ENCODE peak calls at places on chromosome 20, in ten cellular contexts. F is activated gamma-delta T cell treated with Interleukin-2 at 50 U/mL for 16 hours; U is NAMALWA; W is hippocampal formation; Y is cardiac fibroblast; P is lung; I is heart left ventricle; A is stimulated activated naive CD8-positive, alpha-beta T cell treated with anti-CD3 and anti-CD28 coated beads, Interleukin-15, Interleukin-2, amounts not matched to agents 100 U/mL and 50 U/mL, for 24 hours; L is effector CD4-positive, alpha-beta T cell; M is WERI-Rb-1. Z is an unnamed sample.

GRCh38 chr20:43323592-43323991 is 133.9 kb upstream of the PTPRT start:
- DNase-seq in Y (no peak), M (no peak), F (no peak), U (no peak), I (no peak), L (no peak), P (no peak), W (no peak), A (no peak), Z (no peak)

GRCh38 chr20:47770931-47771330 is 14.3 kb downstream of the SULF2 start:
- DNase-seq in I (peak; percentile 72), W (no peak), U (no peak), A (no peak), Y (no peak), F (no peak), P (no peak), L (no peak), M (no peak), Z (no peak)

GRCh38 chr20:32484221-32485125 is 100.7 kb downstream of the NOL4L start:
- DNase-seq in L (peak; percentile 27), Y (no peak), I (no peak), F (peak; percentile 36), W (no peak), U (peak; percentile 46), P (no peak), A (peak; percentile 51), M (peak; percentile 66), Z (no peak)

GRCh38 chr20:43682446-43682845 is 15.5 kb downstream of the MYBL2 start:
- DNase-seq in Y (no peak), P (no peak), U (no peak), I (no peak), A (no peak), F (no peak), W (no peak), L (no peak), M (no peak), Z (no peak)

GRCh38 chr20:10970109-10970508 is 296.3 kb upstream of the JAG1 start:
- DNase-seq in U (no peak), P (no peak), Y (peak; percentile 30), W (no peak), L (no peak), A (no peak), F (no peak), I (no peak), M (no peak), Z (peak; percentile 60)

GRCh38 chr20:57473246-57474042 is 51.5 kb downstream of the CTCFL start:
- DNase-seq in W (peak; percentile 14), L (no peak), P (peak; percentile 47), F (peak; percentile 23), M (no peak), U (peak; percentile 70), Y (peak; percentile 29), A (peak; percentile 31), I (peak; percentile 65), Z (no peak)

GRCh38 chr20:38787870-38788269 is 17.6 kb upstream of the PPP1R16B start:
- DNase-seq in A (no peak), U (no peak), F (no peak), L (no peak), I (no peak), P (no peak), M (no peak), W (no peak), Y (no peak), Z (no peak)

GRCh38 chr20:58978351-58979190 is 2.5 kb upstream of the NELFCD start:
- DNase-seq in W (no peak), M (peak; percentile 47), A (no peak), U (no peak), Y (no peak), I (no peak), L (no peak), F (no peak), P (no peak), Z (no peak)

GRCh38 chr20:4961746-4962145 is 39.6 kb downstream of the SLC23A2 start:
- DNase-seq in W (no peak), Y (peak; percentile 94), U (no peak), M (no peak), A (peak; percentile 22), I (no peak), F (peak; percentile 16), P (no peak), L (no peak), Z (peak; percentile 93)

GRCh38 chr20:56974499-56975250 is 291.8 kb downstream of the BMP7 start:
- DNase-seq in M (peak; percentile 46), W (peak; percentile 23), L (no peak), A (peak; percentile 11), Y (peak; percentile 59), P (no peak), F (no peak), U (peak; percentile 68), I (no peak), Z (peak; percentile 32)

GRCh38 chr20:62627901-62628612 is 14.2 kb upstream of the SLCO4A1 start:
- DNase-seq in W (no peak), F (no peak), U (peak; percentile 88), L (no peak), A (no peak), M (no peak), I (peak; percentile 37), Y (peak; percentile 34), P (no peak), Z (peak; percentile 49)

GRCh38 chr20:57076202-57076651 is 190.2 kb downstream of the BMP7 start:
- DNase-seq in U (no peak), I (no peak), A (no peak), P (no peak), M (no peak), F (no peak), Y (peak; percentile 47), W (no peak), L (no peak), Z (peak; percentile 80)

GRCh38 chr20:53737404-53738038 is 143.9 kb upstream of the ZNF217 start:
- DNase-seq in I (no peak), A (no peak), Y (peak; percentile 21), U (no peak), L (no peak), M (no peak), F (no peak), W (no peak), P (no peak), Z (peak; percentile 36)

GRCh38 chr20:28562510-28562898 is 2695.0 kb upstream of the DEFB115 start:
- DNase-seq in P (no peak), I (no peak), A (no peak), L (no peak), W (no peak), U (no peak), F (no peak), Y (peak; percentile 52), M (no peak), Z (peak; percentile 79)

GRCh38 chr20:18628330-18628941 is 40.6 kb downstream of the DTD1 start:
- DNase-seq in A (peak; percentile 21), U (peak; percentile 37), I (no peak), W (no peak), M (peak; percentile 51), P (no peak), Y (no peak), L (no peak), F (no peak), Z (no peak)

GRCh38 chr20:53328956-53329355 is 264.7 kb downstream of the ZNF217 start:
- DNase-seq in F (no peak), U (no peak), Y (no peak), I (no peak), M (no peak), W (no peak), P (no peak), L (no peak), A (no peak), Z (no peak)

GRCh38 chr20:57685134-57685851 is 24.5 kb downstream of the PMEPA1 start:
- DNase-seq in W (peak; percentile 9), A (no peak), L (no peak), M (no peak), P (no peak), U (no peak), I (no peak), Y (no peak), F (no peak), Z (peak; percentile 68)